ENCODE peak calls at places on chromosome 10, in eight cellular contexts. One of them, this sample, is unnamed.

GRCh38 chr10:77180104-77180503 is 457.5 kb downstream of the KCNMA1 start:
- DNase-seq in GM12865: no peak
- DNase-seq in kidney: no peak
- DNase-seq in fibroblast of lung: no peak
- DNase-seq in brain microvascular endothelial cell: no peak
- DNase-seq in cardiac muscle cell: no peak
- DNase-seq in tibial artery: no peak
- DNase-seq in Peyer's patch: no peak
- DNase-seq in this sample: no peak

GRCh38 chr10:119769886-119770285 is 44.0 kb downstream of the INPP5F start:
- DNase-seq in kidney: no peak
- DNase-seq in cardiac muscle cell: peak; percentile 56
- DNase-seq in tibial artery: no peak
- DNase-seq in GM12865: no peak
- DNase-seq in Peyer's patch: no peak
- DNase-seq in brain microvascular endothelial cell: peak; percentile 19
- DNase-seq in fibroblast of lung: peak; percentile 32
- DNase-seq in this sample: peak; percentile 54

GRCh38 chr10:5659702-5660528 is 6.5 kb downstream of the ASB13 start:
- DNase-seq in Peyer's patch: peak; percentile 36
- DNase-seq in GM12865: peak; percentile 50
- DNase-seq in kidney: peak; percentile 89
- DNase-seq in fibroblast of lung: peak; percentile 62
- DNase-seq in tibial artery: peak; percentile 66
- DNase-seq in brain microvascular endothelial cell: peak; percentile 53
- DNase-seq in cardiac muscle cell: peak; percentile 70
- DNase-seq in this sample: peak; percentile 73

GRCh38 chr10:71975087-71975890 is 11.1 kb downstream of the CHST3 start:
- DNase-seq in fibroblast of lung: no peak
- DNase-seq in GM12865: no peak
- DNase-seq in Peyer's patch: no peak
- DNase-seq in brain microvascular endothelial cell: no peak
- DNase-seq in kidney: no peak
- DNase-seq in cardiac muscle cell: peak; percentile 24
- DNase-seq in tibial artery: peak; percentile 62
- DNase-seq in this sample: no peak

GRCh38 chr10:96614515-96614914 is 27.7 kb upstream of the TM9SF3 start:
- DNase-seq in GM12865: no peak
- DNase-seq in Peyer's patch: no peak
- DNase-seq in tibial artery: no peak
- DNase-seq in fibroblast of lung: peak; percentile 21
- DNase-seq in cardiac muscle cell: peak; percentile 24
- DNase-seq in brain microvascular endothelial cell: peak; percentile 96
- DNase-seq in kidney: no peak
- DNase-seq in this sample: peak; percentile 68

GRCh38 chr10:113945075-113945686 is 90.7 kb downstream of the NHLRC2 start:
- DNase-seq in cardiac muscle cell: peak; percentile 36
- DNase-seq in kidney: no peak
- DNase-seq in fibroblast of lung: peak; percentile 48
- DNase-seq in Peyer's patch: no peak
- DNase-seq in brain microvascular endothelial cell: peak; percentile 28
- DNase-seq in GM12865: no peak
- DNase-seq in tibial artery: no peak
- DNase-seq in this sample: peak; percentile 59

GRCh38 chr10:31317652-31318381 is 1.2 kb upstream of the ZEB1 start:
- DNase-seq in brain microvascular endothelial cell: no peak
- DNase-seq in cardiac muscle cell: no peak
- DNase-seq in kidney: peak; percentile 89
- DNase-seq in Peyer's patch: peak; percentile 91
- DNase-seq in fibroblast of lung: no peak
- DNase-seq in tibial artery: no peak
- DNase-seq in GM12865: no peak
- DNase-seq in this sample: no peak

GRCh38 chr10:80252296-80252887 is 37.1 kb downstream of the MAT1A start:
- DNase-seq in fibroblast of lung: no peak
- DNase-seq in GM12865: no peak
- DNase-seq in tibial artery: no peak
- DNase-seq in brain microvascular endothelial cell: no peak
- DNase-seq in kidney: no peak
- DNase-seq in Peyer's patch: no peak
- DNase-seq in cardiac muscle cell: no peak
- DNase-seq in this sample: no peak

GRCh38 chr10:124035928-124036558 is 57.4 kb downstream of the CHST15 start:
- DNase-seq in brain microvascular endothelial cell: no peak
- DNase-seq in fibroblast of lung: no peak
- DNase-seq in GM12865: peak; percentile 92
- DNase-seq in cardiac muscle cell: no peak
- DNase-seq in kidney: peak; percentile 89
- DNase-seq in Peyer's patch: peak; percentile 92
- DNase-seq in tibial artery: peak; percentile 45
- DNase-seq in this sample: peak; percentile 11

GRCh38 chr10:88110822-88111221 is 247.4 kb downstream of the PTEN start:
- DNase-seq in brain microvascular endothelial cell: no peak
- DNase-seq in cardiac muscle cell: no peak
- DNase-seq in GM12865: peak; percentile 48
- DNase-seq in fibroblast of lung: no peak
- DNase-seq in kidney: no peak
- DNase-seq in tibial artery: no peak
- DNase-seq in Peyer's patch: no peak
- DNase-seq in this sample: no peak

GRCh38 chr10:73584737-73585136 is 6.4 kb downstream of the USP54 start:
- DNase-seq in kidney: no peak
- DNase-seq in tibial artery: no peak
- DNase-seq in Peyer's patch: no peak
- DNase-seq in fibroblast of lung: no peak
- DNase-seq in GM12865: no peak
- DNase-seq in brain microvascular endothelial cell: no peak
- DNase-seq in cardiac muscle cell: peak; percentile 38
- DNase-seq in this sample: peak; percentile 50

GRCh38 chr10:31520982-31521381 is 202.0 kb downstream of the ZEB1 start:
- DNase-seq in brain microvascular endothelial cell: no peak
- DNase-seq in kidney: no peak
- DNase-seq in GM12865: no peak
- DNase-seq in fibroblast of lung: no peak
- DNase-seq in Peyer's patch: no peak
- DNase-seq in tibial artery: no peak
- DNase-seq in cardiac muscle cell: no peak
- DNase-seq in this sample: no peak

GRCh38 chr10:117747636-117748035 is 205.1 kb downstream of the EMX2 start:
- DNase-seq in cardiac muscle cell: no peak
- DNase-seq in brain microvascular endothelial cell: no peak
- DNase-seq in fibroblast of lung: no peak
- DNase-seq in GM12865: no peak
- DNase-seq in kidney: no peak
- DNase-seq in Peyer's patch: no peak
- DNase-seq in tibial artery: no peak
- DNase-seq in this sample: no peak

GRCh38 chr10:34351161-34351560 is 463.9 kb downstream of the PARD3 start:
- DNase-seq in kidney: no peak
- DNase-seq in fibroblast of lung: peak; percentile 34
- DNase-seq in Peyer's patch: no peak
- DNase-seq in cardiac muscle cell: peak; percentile 55
- DNase-seq in GM12865: no peak
- DNase-seq in tibial artery: no peak
- DNase-seq in brain microvascular endothelial cell: no peak
- DNase-seq in this sample: peak; percentile 44

GRCh38 chr10:119003572-119004289 is 25.8 kb upstream of the NANOS1 start:
- DNase-seq in brain microvascular endothelial cell: no peak
- DNase-seq in cardiac muscle cell: no peak
- DNase-seq in fibroblast of lung: no peak
- DNase-seq in Peyer's patch: peak; percentile 10
- DNase-seq in kidney: no peak
- DNase-seq in GM12865: no peak
- DNase-seq in tibial artery: no peak
- DNase-seq in this sample: no peak

GRCh38 chr10:96641896-96642295 is 55.1 kb upstream of the TM9SF3 start:
- DNase-seq in fibroblast of lung: no peak
- DNase-seq in kidney: no peak
- DNase-seq in brain microvascular endothelial cell: no peak
- DNase-seq in Peyer's patch: no peak
- DNase-seq in cardiac muscle cell: no peak
- DNase-seq in GM12865: no peak
- DNase-seq in tibial artery: no peak
- DNase-seq in this sample: no peak

GRCh38 chr10:116030576-116030975 is 242.4 kb downstream of the GFRA1 start:
- DNase-seq in cardiac muscle cell: no peak
- DNase-seq in kidney: no peak
- DNase-seq in brain microvascular endothelial cell: no peak
- DNase-seq in Peyer's patch: no peak
- DNase-seq in GM12865: no peak
- DNase-seq in tibial artery: no peak
- DNase-seq in fibroblast of lung: no peak
- DNase-seq in this sample: no peak

GRCh38 chr10:9222917-9223316 is 1168.4 kb downstream of the GATA3 start:
- DNase-seq in fibroblast of lung: peak; percentile 62
- DNase-seq in kidney: no peak
- DNase-seq in Peyer's patch: no peak
- DNase-seq in brain microvascular endothelial cell: no peak
- DNase-seq in tibial artery: no peak
- DNase-seq in GM12865: no peak
- DNase-seq in cardiac muscle cell: no peak
- DNase-seq in this sample: peak; percentile 7

GRCh38 chr10:99551158-99551557 is 18.4 kb downstream of the NKX2-3 start:
- DNase-seq in cardiac muscle cell: peak; percentile 66
- DNase-seq in kidney: no peak
- DNase-seq in tibial artery: no peak
- DNase-seq in fibroblast of lung: peak; percentile 57
- DNase-seq in GM12865: peak; percentile 37
- DNase-seq in brain microvascular endothelial cell: peak; percentile 11
- DNase-seq in Peyer's patch: peak; percentile 38
- DNase-seq in this sample: peak; percentile 80

GRCh38 chr10:8389630-8390029 is 335.1 kb downstream of the GATA3 start:
- DNase-seq in brain microvascular endothelial cell: no peak
- DNase-seq in fibroblast of lung: no peak
- DNase-seq in kidney: no peak
- DNase-seq in cardiac muscle cell: no peak
- DNase-seq in GM12865: no peak
- DNase-seq in tibial artery: no peak
- DNase-seq in Peyer's patch: no peak
- DNase-seq in this sample: no peak

GRCh38 chr10:75853085-75853484 is 421.7 kb downstream of the LRMDA start:
- DNase-seq in kidney: no peak
- DNase-seq in Peyer's patch: no peak
- DNase-seq in cardiac muscle cell: peak; percentile 9
- DNase-seq in fibroblast of lung: peak; percentile 6
- DNase-seq in GM12865: no peak
- DNase-seq in brain microvascular endothelial cell: no peak
- DNase-seq in tibial artery: no peak
- DNase-seq in this sample: peak; percentile 10

GRCh38 chr10:5628366-5628765 is 38.0 kb downstream of the ASB13 start:
- DNase-seq in tibial artery: peak; percentile 71
- DNase-seq in Peyer's patch: no peak
- DNase-seq in cardiac muscle cell: peak; percentile 55
- DNase-seq in GM12865: no peak
- DNase-seq in fibroblast of lung: peak; percentile 66
- DNase-seq in brain microvascular endothelial cell: no peak
- DNase-seq in kidney: peak; percentile 53
- DNase-seq in this sample: no peak

GRCh38 chr10:128796513-128796912 is 670.3 kb upstream of the MKI67 start:
- DNase-seq in kidney: no peak
- DNase-seq in fibroblast of lung: no peak
- DNase-seq in tibial artery: no peak
- DNase-seq in Peyer's patch: no peak
- DNase-seq in cardiac muscle cell: no peak
- DNase-seq in brain microvascular endothelial cell: no peak
- DNase-seq in GM12865: no peak
- DNase-seq in this sample: no peak

GRCh38 chr10:128804411-128804810 is 662.6 kb upstream of the MGMT start:
- DNase-seq in brain microvascular endothelial cell: no peak
- DNase-seq in cardiac muscle cell: no peak
- DNase-seq in tibial artery: no peak
- DNase-seq in Peyer's patch: no peak
- DNase-seq in kidney: no peak
- DNase-seq in fibroblast of lung: no peak
- DNase-seq in GM12865: no peak
- DNase-seq in this sample: no peak

GRCh38 chr10:128803790-128804189 is 663.3 kb upstream of the MGMT start:
- DNase-seq in tibial artery: no peak
- DNase-seq in GM12865: no peak
- DNase-seq in fibroblast of lung: no peak
- DNase-seq in Peyer's patch: no peak
- DNase-seq in brain microvascular endothelial cell: no peak
- DNase-seq in kidney: no peak
- DNase-seq in cardiac muscle cell: no peak
- DNase-seq in this sample: no peak

DNA sequence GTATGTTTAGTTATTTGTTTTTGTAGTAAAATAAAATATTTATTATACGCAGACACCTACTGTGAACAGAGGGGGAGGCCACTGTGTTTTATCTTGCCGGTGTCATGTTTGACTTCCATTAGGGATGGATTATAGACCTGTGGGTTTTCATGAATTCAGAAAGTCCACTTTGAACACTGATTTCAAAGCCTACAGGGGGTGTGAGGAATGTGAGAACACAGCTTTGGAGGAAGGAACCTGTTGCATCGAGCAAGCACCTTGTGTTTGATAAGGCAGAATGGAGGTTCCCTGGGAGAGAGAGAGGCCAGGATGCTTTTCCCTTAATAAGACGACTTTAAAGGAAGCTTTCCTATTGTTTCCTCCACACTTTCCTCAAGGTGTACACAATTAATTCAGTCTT is 665.0 kb upstream of the MGMT start:
- DNase-seq in GM12865: no peak
- DNase-seq in cardiac muscle cell: no peak
- DNase-seq in kidney: no peak
- DNase-seq in tibial artery: no peak
- DNase-seq in fibroblast of lung: no peak
- DNase-seq in Peyer's patch: no peak
- DNase-seq in brain microvascular endothelial cell: no peak
- DNase-seq in this sample: no peak
- H3K4me3 ChIP-seq in GM12865: no peak overlapping the region
- H3K4me3 ChIP-seq in cardiac muscle cell: no peak overlapping the region
- H3K4me3 ChIP-seq in kidney: no peak overlapping the region
- H3K4me3 ChIP-seq in tibial artery: no peak overlapping the region
- H3K4me3 ChIP-seq in fibroblast of lung: no peak overlapping the region
- H3K4me3 ChIP-seq in Peyer's patch: no peak overlapping the region
- H3K4me3 ChIP-seq in brain microvascular endothelial cell: no peak overlapping the region
- H3K4me3 ChIP-seq in this sample: no peak overlapping the region

GRCh38 chr10:132915411-132915810 is 27.0 kb downstream of the CFAP46 start:
- DNase-seq in tibial artery: no peak
- DNase-seq in fibroblast of lung: no peak
- DNase-seq in brain microvascular endothelial cell: no peak
- DNase-seq in cardiac muscle cell: no peak
- DNase-seq in GM12865: no peak
- DNase-seq in Peyer's patch: no peak
- DNase-seq in kidney: peak; percentile 64
- DNase-seq in this sample: no peak
- TF ChIP-seq CTCF in tibial artery: no peak
- TF ChIP-seq CTCF in fibroblast of lung: no peak
- TF ChIP-seq CTCF in brain microvascular endothelial cell: no peak
- TF ChIP-seq CTCF in cardiac muscle cell: no peak
- TF ChIP-seq CTCF in GM12865: no peak
- TF ChIP-seq CTCF in Peyer's patch: no peak
- TF ChIP-seq CTCF in kidney: no peak
- TF ChIP-seq CTCF in this sample: no peak

GRCh38 chr10:59908808-59909143 is 2.4 kb upstream of the CCDC6 start:
- DNase-seq in cardiac muscle cell: no peak
- DNase-seq in Peyer's patch: no peak
- DNase-seq in GM12865: no peak
- DNase-seq in kidney: no peak
- DNase-seq in brain microvascular endothelial cell: no peak
- DNase-seq in fibroblast of lung: no peak
- DNase-seq in tibial artery: no peak
- DNase-seq in this sample: no peak
- H3K4me3 ChIP-seq in cardiac muscle cell: peak overlapping the region; percentile 93
- H3K4me3 ChIP-seq in Peyer's patch: peak overlapping the region; percentile 96
- H3K4me3 ChIP-seq in GM12865: peak overlapping the region; percentile 80
- H3K4me3 ChIP-seq in kidney: peak overlapping the region; percentile 67
- H3K4me3 ChIP-seq in brain microvascular endothelial cell: no peak overlapping the region
- H3K4me3 ChIP-seq in fibroblast of lung: peak overlapping the region; percentile 56
- H3K4me3 ChIP-seq in tibial artery: peak overlapping the region; percentile 98
- H3K4me3 ChIP-seq in this sample: peak overlapping the region; percentile 52

GRCh38 chr10:26627320-26627719 is 70.2 kb upstream of the PDSS1 start:
- DNase-seq in fibroblast of lung: no peak
- DNase-seq in tibial artery: no peak
- DNase-seq in cardiac muscle cell: no peak
- DNase-seq in Peyer's patch: no peak
- DNase-seq in brain microvascular endothelial cell: no peak
- DNase-seq in kidney: no peak
- DNase-seq in GM12865: no peak
- DNase-seq in this sample: no peak
- TF ChIP-seq CTCF in fibroblast of lung: no peak
- TF ChIP-seq CTCF in tibial artery: no peak
- TF ChIP-seq CTCF in cardiac muscle cell: no peak
- TF ChIP-seq CTCF in Peyer's patch: no peak
- TF ChIP-seq CTCF in brain microvascular endothelial cell: peak; percentile 20
- TF ChIP-seq CTCF in kidney: no peak
- TF ChIP-seq CTCF in GM12865: no peak
- TF ChIP-seq CTCF in this sample: no peak

This sample was measured in choroid plexus epithelial cell.